ENCODE peak calls at places on chromosome 1, in seven cellular contexts. X is right cardiac atrium, H is BE2C, O is cardiac muscle cell, V is body of pancreas, N is left ventricle myocardium inferior, S is tibial nerve. K is an unnamed sample.

GRCh38 chr1:198544265-198544664 is 3.8 kb upstream of the ATP6V1G3 start:
- DNase-seq in X (no peak), H (no peak), O (no peak), V (no peak), N (no peak), S (no peak), K (no peak)

GRCh38 chr1:6473974-6474814 is 8.2 kb upstream of the TNFRSF25 start:
- DNase-seq in X (no peak), H (no peak), O (no peak), V (no peak), N (no peak), S (no peak), K (no peak)

GRCh38 chr1:243731974-243732373 is 118.1 kb downstream of the AKT3 start:
- DNase-seq in X (no peak), H (no peak), O (no peak), V (no peak), N (no peak), S (no peak), K (no peak)

GRCh38 chr1:196997428-196997827 is 20.1 kb downstream of the CFHR5 start:
- DNase-seq in X (no peak), H (no peak), O (no peak), V (no peak), N (no peak), S (no peak), K (peak; percentile 1)

GRCh38 chr1:234212764-234213406 is 160.4 kb upstream of the COA6 start:
- DNase-seq in X (no peak), H (peak; percentile 35), O (peak; percentile 80), V (peak; percentile 52), N (no peak), S (no peak), K (peak; percentile 15)

GRCh38 chr1:56424744-56425493 is 154.4 kb downstream of the PLPP3 start:
- DNase-seq in X (peak; percentile 79), H (peak; percentile 48), O (peak; percentile 17), V (peak; percentile 43), N (peak; percentile 73), S (peak; percentile 43), K (peak; percentile 61)

GRCh38 chr1:180181048-180181447 is 26.4 kb downstream of the QSOX1 start:
- DNase-seq in X (no peak), H (peak; percentile 60), O (peak; percentile 41), V (no peak), N (no peak), S (peak; percentile 26), K (peak; percentile 60)

GRCh38 chr1:1185101-1185765 is 11.6 kb downstream of the TTLL10 start:
- DNase-seq in X (peak; percentile 10), H (peak; percentile 18), O (no peak), V (no peak), N (peak; percentile 6), S (no peak), K (peak; percentile 71)

GRCh38 chr1:29312469-29313466 is 76.4 kb downstream of the PTPRU start:
- DNase-seq in X (no peak), H (no peak), O (no peak), V (no peak), N (no peak), S (no peak), K (no peak)

DNA sequence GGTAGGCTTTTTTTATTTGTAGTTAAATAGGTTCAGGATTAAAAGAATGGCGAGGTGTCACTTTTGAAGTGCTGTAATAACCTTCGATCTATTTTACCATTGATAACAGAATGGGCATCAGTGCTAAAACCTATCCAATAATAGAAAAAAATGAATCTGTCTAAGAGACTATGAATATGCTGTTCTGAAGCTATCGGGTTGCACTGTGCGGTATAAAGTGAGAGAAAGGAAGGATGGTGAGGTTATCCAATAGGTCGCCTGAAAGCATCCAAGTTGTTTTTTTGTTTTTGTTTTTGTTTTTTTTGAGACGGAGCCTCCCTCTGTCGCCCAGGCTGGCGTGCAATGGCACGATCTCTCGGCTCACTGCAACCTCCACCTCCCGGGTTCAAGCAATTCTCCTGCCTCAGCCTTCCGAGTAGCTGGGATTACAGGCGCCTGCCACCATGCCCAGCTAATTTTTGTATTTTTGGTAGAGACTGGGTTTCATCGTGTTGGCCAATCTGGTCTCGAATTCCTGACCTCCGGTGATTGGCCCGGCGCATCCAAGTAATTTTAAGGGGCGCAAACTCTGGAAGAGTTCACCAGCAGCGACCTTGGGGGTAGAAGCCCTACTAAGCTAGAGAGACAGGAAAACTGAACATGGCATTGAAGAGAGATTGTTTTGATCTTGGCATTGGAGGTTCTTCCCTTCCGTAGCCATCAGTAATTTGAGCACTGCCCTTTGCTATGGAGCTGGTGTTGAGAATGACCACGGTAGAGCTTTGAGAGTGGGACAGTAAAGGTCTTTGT is 8.7 kb upstream of the MDM4 start:
- DNase-seq in X (no peak), H (peak; percentile 75), O (peak; percentile 59), V (no peak), N (no peak), S (no peak), K (peak; percentile 82)
- H3K4me1 ChIP-seq in X (no peaks in the 10 kb centered on the region), H (no peaks in the 10 kb centered on the region), O (no peaks in the 10 kb centered on the region), V (peaks cover 32% of the 10 kb centered on the region), N (peaks cover 22% of the 10 kb centered on the region), S (peaks cover 18% of the 10 kb centered on the region), K (peaks cover 3% of the 10 kb centered on the region)

GRCh38 chr1:203695116-203695515 is 68.5 kb downstream of the ATP2B4 start:
- DNase-seq in X (peak; percentile 57), H (peak; percentile 54), O (no peak), V (no peak), N (no peak), S (no peak), K (no peak)

GRCh38 chr1:203691454-203691853 is 64.8 kb downstream of the ATP2B4 start:
- DNase-seq in X (no peak), H (no peak), O (no peak), V (no peak), N (no peak), S (no peak), K (no peak)

GRCh38 chr1:203696673-203697072 is 68.3 kb upstream of the LAX1 start:
- DNase-seq in X (no peak), H (no peak), O (no peak), V (no peak), N (no peak), S (no peak), K (no peak)

GRCh38 chr1:203690730-203691129 is 64.1 kb downstream of the ATP2B4 start:
- DNase-seq in X (no peak), H (no peak), O (no peak), V (no peak), N (no peak), S (no peak), K (no peak)

GRCh38 chr1:203692565-203693470 is 66.2 kb downstream of the ATP2B4 start:
- DNase-seq in X (peak; percentile 91), H (no peak), O (peak; percentile 34), V (peak; percentile 75), N (peak; percentile 82), S (peak; percentile 85), K (peak; percentile 68)
- H3K4me3 ChIP-seq in X (no peak overlapping the region), H (no peak overlapping the region), O (no peak overlapping the region), V (no peak overlapping the region), N (peak overlapping the region; percentile 20), S (no peak overlapping the region), K (no peak overlapping the region)

DNA sequence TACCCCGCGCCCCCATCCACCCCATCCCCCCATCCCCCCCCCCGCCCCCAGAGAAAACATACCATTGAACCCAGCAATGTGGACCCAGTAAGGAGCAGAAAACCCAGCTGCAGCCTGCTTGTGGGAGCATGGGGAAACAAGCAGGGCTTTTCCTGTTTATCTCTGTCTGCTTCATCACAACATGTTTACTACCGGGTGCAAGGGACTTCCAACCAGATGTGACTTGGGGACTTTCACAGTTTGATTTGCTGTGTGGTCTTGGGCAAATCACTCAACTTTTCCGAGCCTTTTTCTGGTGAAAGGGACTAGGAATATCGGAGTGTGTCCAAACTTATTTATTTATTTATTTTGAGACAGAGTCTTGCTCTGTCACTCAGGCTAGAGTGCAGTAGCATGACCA is 3.2 kb downstream of the TMCC2 start:
- DNase-seq in X (no peak), H (no peak), O (no peak), V (no peak), N (no peak), S (no peak), K (no peak)
- H3K4me1 ChIP-seq in X (peaks cover 8% of the 10 kb centered on the region), H (peaks cover 3% of the 10 kb centered on the region), O (no peaks in the 10 kb centered on the region), V (peaks cover 29% of the 10 kb centered on the region), N (peaks cover 36% of the 10 kb centered on the region), S (peaks cover 49% of the 10 kb centered on the region), K (peaks cover 25% of the 10 kb centered on the region)

DNA sequence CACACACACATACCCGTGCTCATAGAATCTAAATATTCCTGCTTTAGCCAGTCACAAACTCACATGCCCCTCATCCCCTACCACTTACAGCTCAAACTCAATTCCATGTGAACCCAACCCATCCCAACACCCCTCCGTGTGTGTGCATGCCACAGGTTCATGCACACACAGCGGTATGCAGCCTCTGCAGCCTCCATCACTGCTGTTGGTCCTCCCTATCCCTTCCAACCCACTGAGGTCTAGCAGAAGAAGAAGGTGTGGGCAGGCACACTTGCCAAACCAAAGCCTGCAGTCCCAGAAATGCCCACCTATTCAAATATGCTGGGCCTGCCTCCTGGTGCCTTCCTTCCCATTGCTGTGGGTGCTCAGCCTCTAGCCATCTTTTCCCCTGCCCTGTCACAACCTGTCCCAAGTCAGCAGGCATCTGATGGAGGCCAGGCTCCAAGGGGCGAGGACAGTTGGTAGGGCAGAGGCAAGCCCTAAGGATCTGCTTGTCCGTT is 26.2 kb downstream of the SLC2A1 start:
- DNase-seq in X (no peak), H (no peak), O (no peak), V (peak; percentile 7), N (no peak), S (no peak), K (no peak)
- H3K4me3 ChIP-seq in X (no peak overlapping the region), H (no peak overlapping the region), O (no peak overlapping the region), V (no peak overlapping the region), N (no peak overlapping the region), S (peak overlapping the region; percentile 5), K (no peak overlapping the region)